ENCODE peak calls at places on chromosomes 3 and 15, in nine cellular contexts. X, R, D, L, P, F, C, O and E are unnamed samples.

GRCh38 chr15:66883322-66883911 is 181.4 kb downstream of the SMAD6 start:
- DNase-seq in P (peak), L (peak), R (peak), C (peak), X (peak), F (peak), D (peak), O (peak), E (peak)

GRCh38 chr3:154904328-154904727 is 175.8 kb upstream of the MME start:
- DNase-seq in L (no peak), C (no peak), R (peak), D (no peak), F (peak), P (peak), O (peak), X (no peak), E (no peak)

GRCh38 chr3:158794936-158795518 is 6.8 kb upstream of the MFSD1 start:
- DNase-seq in R (peak), O (peak), X (no peak), C (peak), P (no peak), L (no peak), D (no peak), F (peak), E (no peak)

GRCh38 chr3:132256984-132257383 is 60.2 kb upstream of the ACP3 start:
- DNase-seq in L (no peak), D (no peak), X (no peak), F (peak), O (peak), P (peak), C (peak), R (peak), E (no peak)

GRCh38 chr3:36461588-36461987 is 81.3 kb downstream of the STAC start:
- DNase-seq in L (peak), O (peak), F (peak), X (no peak), C (peak), D (peak), P (no peak), R (peak), E (no peak)

GRCh38 chr3:82581350-82581749 is 819.9 kb upstream of the GBE1 start:
- DNase-seq in C (no peak), P (no peak), D (no peak), L (no peak), R (no peak), O (no peak), F (no peak), X (no peak), E (no peak)

GRCh38 chr15:41574158-41574557 is 15.1 kb downstream of the TYRO3 start:
- DNase-seq in F (no peak), O (no peak), D (no peak), C (no peak), P (no peak), R (no peak), X (no peak), L (no peak), E (no peak)

GRCh38 chr3:16793321-16793720 is 91.4 kb upstream of the PLCL2 start:
- DNase-seq in R (no peak), C (no peak), X (no peak), L (no peak), O (no peak), F (no peak), D (no peak), P (no peak), E (no peak)

GRCh38 chr3:122560680-122561079 is 3.4 kb downstream of the PARP9 start:
- DNase-seq in C (peak), P (no peak), R (peak), D (no peak), O (peak), F (peak), X (no peak), L (no peak), E (no peak)

GRCh38 chr3:151051533-151051932 is 33.9 kb upstream of the MED12L start:
- DNase-seq in D (no peak), P (no peak), O (no peak), L (no peak), F (no peak), X (no peak), R (no peak), C (no peak), E (no peak)

GRCh38 chr3:157351981-157352380 is 84.7 kb upstream of the PTX3 start:
- DNase-seq in C (no peak), O (no peak), P (no peak), F (no peak), R (no peak), D (no peak), L (no peak), X (no peak), E (no peak)
- TF ChIP-seq CTCF in C (no peak), O (peak), P (peak), F (peak), R (peak), D (no peak), L (peak), X (no peak), E (peak)

GRCh38 chr3:106251160-106251892 is 382.5 kb upstream of the CBLB start:
- DNase-seq in X (no peak), P (no peak), D (no peak), C (no peak), F (peak), O (no peak), R (no peak), L (no peak), E (no peak)
- TF ChIP-seq CTCF in X (no peak), P (peak), D (no peak), C (no peak), F (no peak), O (no peak), R (no peak), L (no peak), E (no peak)

GRCh38 chr3:146637871-146638270 is 32.7 kb upstream of the PLSCR5 start:
- DNase-seq in F (no peak), O (no peak), R (no peak), X (no peak), P (no peak), C (peak), D (no peak), L (no peak), E (no peak)

GRCh38 chr3:146640955-146641867 is 36.1 kb upstream of the PLSCR5 start:
- DNase-seq in O (peak), D (peak), F (peak), X (no peak), L (peak), P (no peak), R (peak), C (peak), E (no peak)

GRCh38 chr3:146640361-146640760 is 35.2 kb upstream of the PLSCR5 start:
- DNase-seq in P (no peak), O (no peak), D (no peak), R (no peak), X (no peak), C (no peak), F (no peak), L (no peak), E (no peak)

GRCh38 chr3:146636881-146637280 is 31.7 kb upstream of the PLSCR5 start:
- DNase-seq in O (no peak), X (no peak), P (no peak), D (no peak), C (no peak), R (no peak), L (no peak), F (no peak), E (no peak)

DNA sequence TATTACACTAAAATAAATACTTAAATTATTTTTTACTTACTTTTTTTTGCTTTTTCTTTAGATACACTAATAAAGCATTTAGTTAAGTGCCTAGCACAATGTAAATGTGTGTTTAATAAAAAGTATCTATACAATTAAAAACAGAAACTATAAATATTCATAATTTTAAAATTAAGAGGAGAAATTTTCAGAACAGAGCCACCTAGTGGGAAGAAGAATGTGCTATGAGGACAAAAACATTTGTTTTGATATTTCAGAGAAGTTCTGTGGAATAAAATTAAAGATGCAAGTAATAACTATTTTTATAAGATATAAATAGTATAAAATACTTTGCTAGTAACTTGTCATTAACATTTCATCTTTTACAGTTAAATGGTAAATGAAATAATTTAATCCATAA is 33.6 kb upstream of the PLSCR5 start:
- DNase-seq in D (no peak), L (no peak), R (no peak), F (no peak), O (no peak), X (no peak), C (no peak), P (no peak), E (no peak)
- TF ChIP-seq CTCF in D (peak), L (peak), R (peak), F (peak), O (peak), X (no peak), C (peak), P (peak), E (peak)

GRCh38 chr3:177357352-177358084 is 160.2 kb upstream of the TBL1XR1 start:
- DNase-seq in F (peak), L (no peak), O (peak), D (peak), P (no peak), C (peak), X (no peak), R (peak), E (no peak)
- TF ChIP-seq CTCF in F (no peak), L (no peak), O (peak), D (no peak), P (peak), C (peak), X (no peak), R (no peak), E (no peak)

GRCh38 chr3:161310649-161311423 is 60.5 kb downstream of the SPTSSB start:
- DNase-seq in D (no peak), O (no peak), C (no peak), P (no peak), L (no peak), F (no peak), X (no peak), R (no peak), E (no peak)

GRCh38 chr3:161305095-161305991 is 66.0 kb downstream of the SPTSSB start:
- DNase-seq in L (no peak), P (no peak), F (peak), O (peak), X (no peak), R (peak), D (no peak), C (peak), E (no peak)
- TF ChIP-seq CTCF in L (peak), P (peak), F (peak), O (peak), X (peak), R (peak), D (peak), C (peak), E (peak)

GRCh38 chr3:189258261-189258660 is 86.5 kb downstream of the TPRG1 start:
- DNase-seq in F (no peak), R (no peak), X (no peak), C (no peak), O (no peak), P (peak), D (no peak), L (no peak), E (no peak)
- TF ChIP-seq CTCF in F (no peak), R (no peak), X (no peak), C (no peak), O (no peak), P (peak), D (no peak), L (no peak), E (no peak)

DNA sequence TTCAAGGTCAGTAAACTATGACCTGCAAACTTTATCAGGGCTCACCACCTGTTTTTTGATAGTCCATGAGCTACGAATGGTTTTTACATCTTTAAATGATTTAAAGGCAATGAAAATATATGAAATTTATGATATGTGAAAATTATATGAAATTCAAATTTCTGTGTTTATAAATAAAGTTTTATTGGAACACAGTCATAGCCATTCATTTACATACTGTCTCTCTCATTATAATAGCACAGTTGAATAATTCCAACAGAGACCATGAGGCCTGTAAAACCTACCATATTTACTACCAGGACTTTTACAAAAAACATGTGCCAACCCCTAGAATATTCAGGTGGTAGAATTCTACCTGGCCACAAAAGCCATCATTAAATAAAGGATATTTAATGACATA is 64.0 kb upstream of the XXYLT1 start:
- DNase-seq in D (no peak), F (no peak), X (no peak), C (no peak), L (no peak), R (no peak), O (no peak), P (no peak), E (no peak)
- TF ChIP-seq CTCF in D (no peak), F (no peak), X (no peak), C (no peak), L (no peak), R (no peak), O (no peak), P (no peak), E (no peak)

GRCh38 chr3:118863731-118864322 is 170.8 kb downstream of the IGSF11 start:
- DNase-seq in C (no peak), X (no peak), R (no peak), D (no peak), P (peak), L (no peak), F (no peak), O (no peak), E (peak)
- TF ChIP-seq CTCF in C (no peak), X (peak), R (no peak), D (no peak), P (peak), L (no peak), F (no peak), O (no peak), E (no peak)

DNA sequence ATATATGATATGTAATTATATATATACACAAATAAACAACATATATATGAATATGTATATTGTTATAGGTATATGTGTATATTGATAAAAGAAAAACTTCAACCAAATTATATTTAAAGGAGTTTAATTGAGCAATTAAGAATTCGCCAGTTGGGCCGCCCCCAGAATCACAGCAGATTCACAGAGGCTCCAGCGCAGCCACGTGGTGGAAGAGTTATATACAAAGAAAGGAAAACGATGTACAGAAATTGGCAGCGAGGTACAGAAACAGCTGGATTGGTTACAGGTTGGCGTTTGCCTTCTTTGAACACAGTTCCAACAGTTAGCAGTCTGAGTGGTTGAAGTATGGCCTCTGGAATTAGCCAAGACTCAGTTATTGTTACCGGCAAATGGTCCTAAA is 137.3 kb upstream of the SLC24A5 start:
- DNase-seq in P (no peak), C (no peak), L (no peak), O (no peak), X (no peak), D (no peak), R (no peak), F (peak), E (no peak)
- TF ChIP-seq CTCF in P (peak), C (no peak), L (no peak), O (peak), X (no peak), D (no peak), R (no peak), F (no peak), E (no peak)